ENCODE peak calls at places on chromosomes 13 and 19, in seven cellular contexts. F is Panc1, L is Caco-2, R is adrenal gland, B is endodermal cell, H is body of pancreas, T is thoracic aorta. Q is an unnamed sample.

GRCh38 chr19:38455031-38455430 is 21.5 kb downstream of the RYR1 start:
- DNase-seq in F (no peak), L (peak), R (no peak), B (peak), H (no peak), T (no peak), Q (no peak)

GRCh38 chr19:342801-343421 is 1.7 kb downstream of the MIER2 start:
- DNase-seq in F (no peak), L (no peak), R (peak), B (no peak), H (peak), T (no peak), Q (peak)

GRCh38 chr19:50968709-50969412 is 530 bp downstream of the KLK6 start:
- DNase-seq in F (no peak), L (no peak), R (no peak), B (no peak), H (no peak), T (no peak), Q (no peak)

GRCh38 chr13:92682832-92683517 is 543.6 kb upstream of the GPC6 start:
- DNase-seq in F (no peak), L (no peak), R (no peak), B (no peak), H (no peak), T (no peak), Q (no peak)

GRCh38 chr13:52356327-52356726 is 49.6 kb downstream of the THSD1 start:
- DNase-seq in F (no peak), L (no peak), R (no peak), B (no peak), H (no peak), T (no peak), Q (no peak)

GRCh38 chr13:100100115-100100879 is 11.4 kb downstream of the PCCA start:
- DNase-seq in F (no peak), L (no peak), R (peak), B (no peak), H (peak), T (no peak), Q (no peak)

GRCh38 chr19:15180451-15181390 is 20.1 kb downstream of the NOTCH3 start:
- DNase-seq in F (no peak), L (peak), R (peak), B (peak), H (peak), T (no peak), Q (peak)

GRCh38 chr19:4206818-4207484 is 22.4 kb upstream of the EBI3 start:
- DNase-seq in F (no peak), L (no peak), R (no peak), B (no peak), H (no peak), T (no peak), Q (no peak)

GRCh38 chr19:38142176-38143035 is 81.6 kb downstream of the DPF1 start:
- DNase-seq in F (peak), L (peak), R (peak), B (peak), H (peak), T (no peak), Q (no peak)

GRCh38 chr13:71979616-71980015 is 112.6 kb upstream of the DACH1 start:
- DNase-seq in F (no peak), L (peak), R (no peak), B (peak), H (no peak), T (no peak), Q (no peak)

GRCh38 chr19:7257148-7258041 is 36.8 kb downstream of the INSR start:
- DNase-seq in F (peak), L (peak), R (peak), B (peak), H (peak), T (peak), Q (peak)

GRCh38 chr13:23608138-23608537 is 37.9 kb downstream of the TNFRSF19 start:
- DNase-seq in F (no peak), L (no peak), R (no peak), B (no peak), H (no peak), T (no peak), Q (no peak)

GRCh38 chr13:70394149-70394548 is 285.9 kb upstream of the KLHL1 start:
- DNase-seq in F (no peak), L (no peak), R (no peak), B (no peak), H (no peak), T (no peak), Q (no peak)

GRCh38 chr19:19817357-19817756 is 4.2 kb downstream of the ZNF506 start:
- DNase-seq in F (no peak), L (no peak), R (no peak), B (no peak), H (no peak), T (no peak), Q (no peak)

GRCh38 chr19:2590630-2591399 is 111.7 kb downstream of the GNG7 start:
- DNase-seq in F (no peak), L (no peak), R (no peak), B (no peak), H (no peak), T (no peak), Q (no peak)

DNA sequence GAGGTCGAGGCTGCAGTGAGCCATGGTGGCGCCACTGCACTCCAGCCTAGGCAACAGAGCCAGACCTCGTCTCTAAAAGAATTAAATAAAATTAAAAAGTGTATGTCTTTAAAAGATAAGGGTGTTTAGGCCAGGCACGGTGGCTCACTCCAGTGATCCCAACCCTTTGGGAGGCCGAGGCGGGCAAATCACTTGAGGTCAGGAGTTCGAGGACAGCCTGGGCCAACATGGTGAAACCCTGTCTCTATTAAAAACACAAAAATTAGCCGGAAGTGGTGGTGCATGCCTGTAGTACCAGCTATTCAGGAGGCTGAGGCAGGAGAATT is 7.5 kb upstream of the SDHAF1 start:
- DNase-seq in F (no peak), L (no peak), R (no peak), B (no peak), H (no peak), T (no peak), Q (no peak)
- TF ChIP-seq CTCF in F (no peak), L (no peak), R (no peak), B (peak), H (no peak), T (no peak), Q (no peak)

GRCh38 chr13:102395174-102395573 is 6.7 kb downstream of the FGF14 start:
- DNase-seq in F (no peak), L (no peak), R (no peak), B (no peak), H (no peak), T (no peak), Q (no peak)
- H3K4me3 ChIP-seq in F (peak), L (no peak), R (peak), B (peak), H (no peak), T (peak), Q (peak)

GRCh38 chr13:104567114-104567513 is 1500.9 kb upstream of the SLC10A2 start:
- DNase-seq in F (no peak), L (no peak), R (no peak), B (no peak), H (no peak), T (no peak), Q (no peak)

GRCh38 chr13:104565888-104566287 is 1499.7 kb upstream of the SLC10A2 start:
- DNase-seq in F (no peak), L (no peak), R (no peak), B (no peak), H (no peak), T (no peak), Q (no peak)

GRCh38 chr13:104571890-104572229 is 1505.6 kb upstream of the SLC10A2 start:
- DNase-seq in F (no peak), L (no peak), R (no peak), B (no peak), H (no peak), T (no peak), Q (no peak)

GRCh38 chr13:104577029-104577820 is 1511.0 kb upstream of the SLC10A2 start:
- DNase-seq in F (no peak), L (no peak), R (no peak), B (no peak), H (no peak), T (no peak), Q (no peak)

GRCh38 chr13:104571161-104571889 is 1505.1 kb upstream of the SLC10A2 start:
- DNase-seq in F (peak), L (peak), R (peak), B (peak), H (peak), T (peak), Q (no peak)
- TF ChIP-seq CTCF in F (peak), L (peak), R (peak), B (peak), H (peak), T (peak), Q (peak)

GRCh38 chr19:35755550-35756371 is 1.1 kb downstream of the HSPB6 start:
- DNase-seq in F (no peak), L (no peak), R (peak), B (peak), H (peak), T (no peak), Q (peak)
- H3K4me3 ChIP-seq in F (no peak), L (peak), R (peak), B (no peak), H (no peak), T (peak), Q (peak)

DNA sequence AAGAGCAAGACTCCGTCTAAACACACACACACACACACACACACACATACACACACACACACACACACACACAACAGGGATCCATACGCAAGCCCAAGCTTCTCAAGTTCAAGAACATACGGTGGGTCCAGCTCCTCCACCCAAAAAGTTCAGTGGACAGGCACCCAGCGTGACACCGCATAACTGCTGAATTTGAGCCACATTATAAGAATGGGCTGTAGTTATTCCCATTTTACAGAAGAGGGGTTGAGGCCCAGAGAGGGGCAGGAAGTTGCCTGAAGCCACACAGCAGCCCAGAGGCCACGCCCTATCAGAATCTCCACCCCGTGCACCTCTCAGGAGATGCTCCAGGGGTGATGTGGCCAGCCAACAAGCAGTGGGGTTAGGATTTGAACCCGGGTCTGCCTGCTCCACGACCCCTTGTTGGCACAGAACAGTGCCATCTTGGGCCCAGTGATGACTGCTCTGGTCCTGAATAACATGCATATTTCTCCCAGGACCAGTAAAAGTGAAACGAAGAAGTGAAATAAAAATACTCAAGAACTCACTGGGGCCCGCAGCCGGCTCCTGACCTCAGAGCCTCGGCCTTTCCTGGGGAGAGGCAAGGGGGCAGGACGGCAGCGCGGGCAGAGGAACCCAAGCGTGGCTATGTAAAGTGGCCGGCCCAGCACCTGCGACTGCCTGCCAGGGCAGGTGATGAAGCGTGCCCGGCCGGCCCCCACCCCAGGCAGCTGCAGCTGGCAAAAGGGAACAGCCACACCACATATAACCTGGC is 61.9 kb downstream of the AP1M1 start:
- DNase-seq in F (no peak), L (no peak), R (peak), B (no peak), H (no peak), T (no peak), Q (no peak)
- TF ChIP-seq CTCF in F (no peak), L (no peak), R (no peak), B (no peak), H (no peak), T (no peak), Q (no peak)

GRCh38 chr19:35119578-35119977 is 4.0 kb downstream of the FXYD3 start:
- DNase-seq in F (no peak), L (no peak), R (peak), B (no peak), H (no peak), T (no peak), Q (no peak)

GRCh38 chr19:35120492-35120891 is 4.9 kb downstream of the FXYD3 start:
- DNase-seq in F (no peak), L (no peak), R (no peak), B (no peak), H (peak), T (no peak), Q (no peak)

GRCh38 chr19:35117791-35118190 is 2.2 kb downstream of the FXYD3 start:
- DNase-seq in F (no peak), L (no peak), R (no peak), B (no peak), H (peak), T (no peak), Q (no peak)

GRCh38 chr19:35118268-35119026 is 2.8 kb downstream of the FXYD3 start:
- DNase-seq in F (no peak), L (no peak), R (peak), B (no peak), H (peak), T (no peak), Q (peak)

DNA sequence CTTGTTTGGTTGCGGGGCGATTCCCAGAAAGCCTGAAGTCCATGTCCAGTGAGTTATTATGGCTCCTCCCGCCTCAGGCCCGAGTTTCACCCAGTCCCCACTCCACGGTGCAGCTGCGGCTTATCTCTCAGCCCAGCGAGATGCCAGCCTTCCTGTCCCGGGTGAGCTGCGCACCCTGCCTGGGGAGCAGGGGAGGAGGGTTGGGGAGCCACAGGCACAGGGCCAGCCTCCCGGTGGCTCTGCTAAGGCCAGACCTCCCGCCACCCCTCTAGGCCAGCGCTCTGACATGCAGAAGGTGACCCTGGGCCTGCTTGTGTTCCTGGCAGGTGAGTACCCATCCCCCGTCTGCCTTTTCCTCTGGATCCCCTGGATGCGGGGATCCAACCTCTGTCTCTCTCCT is 3.5 kb downstream of the FXYD3 start:
- DNase-seq in F (no peak), L (no peak), R (no peak), B (no peak), H (peak), T (no peak), Q (no peak)
- H3K4me3 ChIP-seq in F (no peak), L (no peak), R (no peak), B (no peak), H (no peak), T (no peak), Q (peak)

GRCh38 chr13:98466634-98467236 is 110.2 kb downstream of the STK24 start:
- DNase-seq in F (no peak), L (peak), R (peak), B (peak), H (no peak), T (no peak), Q (no peak)
- TF ChIP-seq CTCF in F (peak), L (peak), R (peak), B (peak), H (peak), T (peak), Q (peak)

DNA sequence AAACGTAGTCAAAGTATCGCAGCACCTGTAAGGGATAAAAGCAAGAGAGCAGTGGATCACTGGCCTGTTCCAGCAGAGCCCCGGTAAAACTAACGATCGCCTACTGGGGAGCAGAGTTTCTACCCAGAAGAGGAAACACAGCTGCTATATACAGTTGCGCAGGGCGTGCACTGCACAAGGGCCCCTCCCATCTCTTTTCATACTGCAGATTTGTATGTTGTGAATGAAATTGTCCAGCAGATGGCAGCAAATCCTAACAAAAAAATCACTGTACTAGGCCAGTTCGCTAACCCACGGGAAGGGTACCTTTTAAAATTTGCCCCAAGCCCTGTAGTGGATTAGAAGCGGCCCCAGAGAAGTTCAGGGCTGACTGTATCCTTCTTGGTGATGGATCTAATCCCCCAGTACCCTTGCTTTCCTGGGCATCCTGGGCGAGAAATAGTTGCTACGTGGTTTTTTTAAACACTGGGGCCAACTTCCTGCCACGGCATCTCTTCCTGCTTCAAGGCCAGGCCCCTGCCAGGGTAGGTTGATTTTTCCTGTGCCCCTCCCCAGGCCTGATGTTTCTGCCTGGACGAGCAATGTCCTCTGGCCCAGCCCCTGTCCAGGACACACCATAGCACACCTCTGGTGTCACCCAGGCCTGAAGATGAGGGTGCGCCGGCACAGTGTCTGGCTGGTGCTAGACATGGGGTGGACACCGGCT is 127.0 kb downstream of the IER2 start:
- DNase-seq in F (peak), L (peak), R (peak), B (peak), H (peak), T (no peak), Q (no peak)
- H3K4me3 ChIP-seq in F (no peak), L (no peak), R (no peak), B (no peak), H (no peak), T (peak), Q (no peak)

GRCh38 chr13:110107568-110108347 is 199.2 kb downstream of the COL4A1 start:
- DNase-seq in F (no peak), L (no peak), R (peak), B (peak), H (no peak), T (no peak), Q (no peak)

GRCh38 chr13:110109140-110109783 is 197.7 kb downstream of the COL4A1 start:
- DNase-seq in F (no peak), L (no peak), R (no peak), B (no peak), H (no peak), T (no peak), Q (no peak)

GRCh38 chr13:110108348-110109139 is 198.4 kb downstream of the COL4A1 start:
- DNase-seq in F (no peak), L (peak), R (peak), B (peak), H (peak), T (peak), Q (peak)

GRCh38 chr13:110105136-110105535 is 201.8 kb downstream of the COL4A1 start:
- DNase-seq in F (no peak), L (no peak), R (peak), B (no peak), H (no peak), T (no peak), Q (no peak)

DNA sequence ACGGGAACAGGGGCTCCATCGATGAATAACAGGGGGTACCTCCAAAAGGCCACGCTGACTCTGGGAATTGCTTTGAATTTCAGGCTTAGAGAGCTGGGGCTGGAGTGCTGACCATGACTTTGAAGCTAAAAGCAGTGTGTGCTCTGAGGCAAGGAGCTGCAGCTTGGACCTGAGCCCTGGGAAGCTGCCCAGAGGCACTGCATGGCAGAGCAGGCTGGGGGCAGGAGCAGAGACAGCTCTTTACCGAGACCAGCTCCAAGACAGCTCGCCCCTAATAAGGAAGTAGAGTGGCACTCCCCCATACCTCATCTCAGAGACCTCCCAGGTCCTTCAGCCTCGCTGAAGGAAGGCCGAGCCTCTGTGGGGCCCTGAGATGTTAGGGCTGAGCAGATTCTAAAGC is 200.2 kb downstream of the COL4A1 start:
- DNase-seq in F (no peak), L (no peak), R (peak), B (no peak), H (peak), T (no peak), Q (no peak)
- TF ChIP-seq CTCF in F (no peak), L (no peak), R (no peak), B (no peak), H (no peak), T (no peak), Q (no peak)

Q was measured in upper lobe of right lung.